ENCODE peak calls at places on chromosomes 4 and X, in five cellular contexts. E, H, G, O and N are unnamed samples.

GRCh38 chr4:7000421-7001176 is 42.6 kb upstream of the TADA2B start:
- DNase-seq in E (no peak), H (no peak), O (no peak), G (no peak), N (no peak)

GRCh38 chr4:154354883-154355282 is 136.7 kb downstream of the DCHS2 start:
- DNase-seq in H (no peak), O (no peak), G (no peak), E (no peak), N (no peak)

GRCh38 chrX:136143714-136144113 is 3.6 kb upstream of the FHL1 start:
- DNase-seq in E (no peak), H (no peak), G (no peak), O (no peak), N (no peak)

GRCh38 chrX:3962511-3963350 is 249.3 kb upstream of the PRKX start:
- DNase-seq in E (no peak), G (peak), O (no peak), H (no peak), N (peak)

GRCh38 chr4:113858924-113859323 is 97.4 kb upstream of the CAMK2D start:
- DNase-seq in H (no peak), O (no peak), G (no peak), E (no peak), N (no peak)

GRCh38 chrX:152927858-152928760 is 30.2 kb downstream of the ZNF185 start:
- DNase-seq in E (no peak), G (no peak), H (no peak), O (no peak), N (no peak)

GRCh38 chr4:175453456-175453855 is 358.6 kb downstream of the GPM6A start:
- DNase-seq in E (no peak), G (no peak), H (no peak), O (no peak), N (no peak)

GRCh38 chrX:111181883-111182400 is 86.0 kb downstream of the PAK3 start:
- DNase-seq in H (no peak), E (no peak), O (no peak), G (no peak), N (no peak)

GRCh38 chr4:83114576-83114975 is at the start of gene PLAC8:
- DNase-seq in O (no peak), H (no peak), G (no peak), E (no peak), N (no peak)

GRCh38 chrX:33138677-33139249 is 72.6 kb downstream of the DMD start:
- DNase-seq in E (no peak), G (no peak), O (no peak), H (no peak), N (no peak)

GRCh38 chr4:10180927-10181744 is 64.5 kb upstream of the WDR1 start:
- DNase-seq in H (no peak), G (no peak), E (no peak), O (no peak), N (no peak)

GRCh38 chr4:112170451-112170993 is 25.3 kb downstream of the FAM241A start:
- DNase-seq in O (no peak), E (no peak), G (no peak), H (no peak), N (no peak)

GRCh38 chr4:111046811-111047210 is 423.9 kb upstream of the PITX2 start:
- DNase-seq in H (no peak), G (no peak), O (no peak), E (no peak), N (no peak)

GRCh38 chr4:51853027-51853682 is 10.2 kb downstream of the DCUN1D4 start:
- DNase-seq in E (no peak), O (no peak), G (no peak), H (no peak), N (no peak)

GRCh38 chrX:13669246-13669689 is 16.3 kb downstream of the TCEANC start:
- DNase-seq in H (peak), O (peak), E (no peak), G (peak), N (no peak)

GRCh38 chr4:74284074-74284473 is 24.2 kb upstream of the EPGN start:
- DNase-seq in G (no peak), E (no peak), O (no peak), H (no peak), N (no peak)

GRCh38 chr4:136036744-136037143 is 1495.5 kb downstream of the PCDH18 start:
- DNase-seq in O (no peak), E (no peak), G (peak), H (no peak), N (no peak)

GRCh38 chr4:76035799-76036389 is at the start of gene CXCL11:
- DNase-seq in O (no peak), H (no peak), E (no peak), G (no peak), N (no peak)

GRCh38 chr4:150140774-150141400 is 62.6 kb downstream of the DCLK2 start:
- DNase-seq in H (no peak), E (no peak), G (no peak), O (no peak), N (no peak)

GRCh38 chr4:6059375-6059805 is 41.2 kb upstream of the C4orf50 start:
- DNase-seq in E (no peak), H (no peak), G (no peak), O (no peak), N (no peak)

GRCh38 chr4:78320353-78320935 is 231.1 kb upstream of the ANXA3 start:
- DNase-seq in H (no peak), G (no peak), E (no peak), O (no peak), N (no peak)

GRCh38 chr4:126955292-126956191 is 677.2 kb upstream of the INTU start:
- DNase-seq in O (no peak), G (no peak), E (peak), H (no peak), N (no peak)